ENCODE peak calls at places on chromosomes 16 and 17, in nine cellular contexts. One of them, this sample, is unnamed.

GRCh38 chr16:66324785-66325184 is 41.7 kb upstream of the CDH5 start:
- DNase-seq in Peyer's patch: no peak
- DNase-seq in breast epithelium: no peak
- DNase-seq in upper lobe of right lung: no peak
- DNase-seq in HFFc6: peak
- DNase-seq in transverse colon: no peak
- DNase-seq in astrocyte of the spinal cord: no peak
- DNase-seq in mesothelial cell of epicardium: no peak
- DNase-seq in psoas muscle: no peak
- DNase-seq in this sample: peak

GRCh38 chr17:69373069-69373468 is 41.4 kb upstream of the MAP2K6 start:
- DNase-seq in upper lobe of right lung: no peak
- DNase-seq in Peyer's patch: no peak
- DNase-seq in transverse colon: no peak
- DNase-seq in mesothelial cell of epicardium: no peak
- DNase-seq in breast epithelium: no peak
- DNase-seq in HFFc6: no peak
- DNase-seq in astrocyte of the spinal cord: no peak
- DNase-seq in psoas muscle: no peak
- DNase-seq in this sample: no peak

GRCh38 chr17:27471321-27472269 is 15.3 kb downstream of the KSR1 start:
- DNase-seq in astrocyte of the spinal cord: peak
- DNase-seq in Peyer's patch: peak
- DNase-seq in upper lobe of right lung: peak
- DNase-seq in HFFc6: no peak
- DNase-seq in psoas muscle: no peak
- DNase-seq in transverse colon: peak
- DNase-seq in breast epithelium: no peak
- DNase-seq in mesothelial cell of epicardium: no peak
- DNase-seq in this sample: no peak

GRCh38 chr16:57998484-57998883 is 2.0 kb downstream of the ZNF319 start:
- DNase-seq in upper lobe of right lung: peak
- DNase-seq in mesothelial cell of epicardium: no peak
- DNase-seq in breast epithelium: no peak
- DNase-seq in psoas muscle: no peak
- DNase-seq in transverse colon: peak
- DNase-seq in Peyer's patch: peak
- DNase-seq in astrocyte of the spinal cord: no peak
- DNase-seq in HFFc6: no peak
- DNase-seq in this sample: no peak

GRCh38 chr16:7363397-7364053 is 30.9 kb downstream of the RBFOX1 start:
- DNase-seq in upper lobe of right lung: no peak
- DNase-seq in psoas muscle: peak
- DNase-seq in breast epithelium: no peak
- DNase-seq in astrocyte of the spinal cord: no peak
- DNase-seq in HFFc6: no peak
- DNase-seq in Peyer's patch: no peak
- DNase-seq in transverse colon: no peak
- DNase-seq in mesothelial cell of epicardium: no peak
- DNase-seq in this sample: no peak

GRCh38 chr16:51408357-51408756 is 257.3 kb upstream of the SALL1 start:
- DNase-seq in mesothelial cell of epicardium: no peak
- DNase-seq in breast epithelium: no peak
- DNase-seq in psoas muscle: no peak
- DNase-seq in astrocyte of the spinal cord: peak
- DNase-seq in HFFc6: peak
- DNase-seq in upper lobe of right lung: no peak
- DNase-seq in transverse colon: no peak
- DNase-seq in Peyer's patch: no peak
- DNase-seq in this sample: no peak

GRCh38 chr17:8345951-8346665 is 6.5 kb downstream of the ODF4 start:
- DNase-seq in transverse colon: no peak
- DNase-seq in HFFc6: no peak
- DNase-seq in breast epithelium: no peak
- DNase-seq in mesothelial cell of epicardium: no peak
- DNase-seq in Peyer's patch: no peak
- DNase-seq in psoas muscle: no peak
- DNase-seq in upper lobe of right lung: no peak
- DNase-seq in astrocyte of the spinal cord: no peak
- DNase-seq in this sample: no peak

GRCh38 chr17:68600123-68600880 is 865 bp downstream of the FAM20A start:
- DNase-seq in HFFc6: no peak
- DNase-seq in breast epithelium: no peak
- DNase-seq in upper lobe of right lung: peak
- DNase-seq in Peyer's patch: no peak
- DNase-seq in astrocyte of the spinal cord: no peak
- DNase-seq in mesothelial cell of epicardium: peak
- DNase-seq in psoas muscle: peak
- DNase-seq in transverse colon: peak
- DNase-seq in this sample: peak

GRCh38 chr16:85998868-85999729 is 100.1 kb downstream of the IRF8 start:
- DNase-seq in upper lobe of right lung: no peak
- DNase-seq in mesothelial cell of epicardium: no peak
- DNase-seq in breast epithelium: no peak
- DNase-seq in psoas muscle: no peak
- DNase-seq in HFFc6: no peak
- DNase-seq in transverse colon: no peak
- DNase-seq in astrocyte of the spinal cord: no peak
- DNase-seq in Peyer's patch: no peak
- DNase-seq in this sample: no peak

GRCh38 chr17:58531661-58532554 is 17.5 kb upstream of the MTMR4 start:
- DNase-seq in astrocyte of the spinal cord: no peak
- DNase-seq in breast epithelium: no peak
- DNase-seq in psoas muscle: peak
- DNase-seq in upper lobe of right lung: peak
- DNase-seq in Peyer's patch: peak
- DNase-seq in mesothelial cell of epicardium: peak
- DNase-seq in HFFc6: no peak
- DNase-seq in transverse colon: peak
- DNase-seq in this sample: peak

GRCh38 chr17:348692-349425 is 3.7 kb downstream of the RPH3AL start:
- DNase-seq in HFFc6: no peak
- DNase-seq in astrocyte of the spinal cord: no peak
- DNase-seq in breast epithelium: peak
- DNase-seq in mesothelial cell of epicardium: no peak
- DNase-seq in upper lobe of right lung: peak
- DNase-seq in psoas muscle: peak
- DNase-seq in Peyer's patch: no peak
- DNase-seq in transverse colon: peak
- DNase-seq in this sample: no peak

GRCh38 chr16:66720766-66721165 is 24.2 kb upstream of the CMTM4 start:
- DNase-seq in breast epithelium: no peak
- DNase-seq in Peyer's patch: no peak
- DNase-seq in astrocyte of the spinal cord: no peak
- DNase-seq in upper lobe of right lung: no peak
- DNase-seq in psoas muscle: no peak
- DNase-seq in mesothelial cell of epicardium: no peak
- DNase-seq in HFFc6: peak
- DNase-seq in transverse colon: no peak
- DNase-seq in this sample: no peak

GRCh38 chr17:75124041-75124818 is 7.3 kb downstream of the NT5C start:
- DNase-seq in transverse colon: peak
- DNase-seq in mesothelial cell of epicardium: no peak
- DNase-seq in breast epithelium: no peak
- DNase-seq in psoas muscle: peak
- DNase-seq in astrocyte of the spinal cord: peak
- DNase-seq in Peyer's patch: no peak
- DNase-seq in HFFc6: peak
- DNase-seq in upper lobe of right lung: peak
- DNase-seq in this sample: no peak

GRCh38 chr17:64128787-64129514 is 993 bp downstream of the ERN1 start:
- DNase-seq in psoas muscle: peak
- DNase-seq in HFFc6: peak
- DNase-seq in transverse colon: peak
- DNase-seq in breast epithelium: peak
- DNase-seq in mesothelial cell of epicardium: no peak
- DNase-seq in astrocyte of the spinal cord: peak
- DNase-seq in upper lobe of right lung: no peak
- DNase-seq in Peyer's patch: no peak
- DNase-seq in this sample: no peak

GRCh38 chr17:82825540-82826124 is 14.2 kb downstream of the ZNF750 start:
- DNase-seq in transverse colon: no peak
- DNase-seq in HFFc6: no peak
- DNase-seq in breast epithelium: no peak
- DNase-seq in upper lobe of right lung: no peak
- DNase-seq in astrocyte of the spinal cord: no peak
- DNase-seq in Peyer's patch: no peak
- DNase-seq in psoas muscle: no peak
- DNase-seq in mesothelial cell of epicardium: no peak
- DNase-seq in this sample: no peak

GRCh38 chr16:26645629-26646028 is 421.1 kb upstream of the C16orf82 start:
- DNase-seq in HFFc6: no peak
- DNase-seq in mesothelial cell of epicardium: peak
- DNase-seq in upper lobe of right lung: no peak
- DNase-seq in astrocyte of the spinal cord: no peak
- DNase-seq in transverse colon: no peak
- DNase-seq in Peyer's patch: no peak
- DNase-seq in breast epithelium: no peak
- DNase-seq in psoas muscle: no peak
- DNase-seq in this sample: peak
- TF ChIP-seq CTCF in HFFc6: no peak
- TF ChIP-seq CTCF in mesothelial cell of epicardium: peak
- TF ChIP-seq CTCF in upper lobe of right lung: peak
- TF ChIP-seq CTCF in astrocyte of the spinal cord: peak
- TF ChIP-seq CTCF in transverse colon: no peak
- TF ChIP-seq CTCF in Peyer's patch: peak
- TF ChIP-seq CTCF in breast epithelium: no peak
- TF ChIP-seq CTCF in psoas muscle: no peak
- TF ChIP-seq CTCF in this sample: peak

DNA sequence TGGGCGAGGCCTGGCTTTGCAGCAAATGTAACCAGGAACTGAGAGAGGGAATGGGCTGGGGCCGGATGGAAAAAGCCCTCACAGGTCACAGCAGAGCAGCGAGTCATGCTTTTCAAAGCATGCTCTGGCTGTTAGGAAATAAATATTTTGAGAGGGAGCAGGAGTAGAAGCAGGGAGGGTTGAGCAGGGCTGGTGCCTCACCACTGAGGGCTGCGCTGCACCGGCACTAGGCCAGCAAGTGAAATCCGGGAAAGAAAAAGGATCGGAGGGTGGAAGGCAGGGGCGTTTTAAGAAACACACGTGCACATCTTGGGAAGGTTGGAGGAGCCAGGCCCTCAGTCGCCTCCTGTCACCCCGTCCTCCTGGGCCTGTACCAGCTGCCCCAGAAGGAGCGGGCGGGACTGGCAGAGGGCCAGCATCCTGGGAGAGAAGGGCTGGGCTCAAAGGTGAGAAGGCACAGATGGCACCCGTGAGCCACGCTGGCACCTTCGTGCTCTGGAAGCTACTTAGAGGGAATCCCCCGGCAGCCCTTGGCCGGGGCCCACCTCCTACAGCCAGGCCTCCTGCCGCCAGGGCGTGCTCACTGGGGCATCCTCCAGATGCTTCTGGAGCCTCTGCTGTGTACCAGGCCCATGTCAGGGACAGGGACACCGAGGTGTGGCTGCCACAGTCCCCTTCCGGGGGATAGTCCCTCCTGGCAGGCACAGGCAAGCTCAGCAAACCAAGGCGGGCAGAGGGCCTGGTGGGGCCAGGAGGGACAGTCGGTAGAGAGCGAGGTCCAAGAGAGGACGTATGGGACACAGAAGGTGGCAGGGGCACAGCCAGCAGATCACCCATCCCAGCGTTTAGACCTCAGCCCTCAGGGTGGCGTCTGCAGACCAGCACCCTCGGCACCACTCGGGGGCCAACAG is 71.4 kb upstream of the PLCG2 start:
- DNase-seq in breast epithelium: no peak
- DNase-seq in transverse colon: peak
- DNase-seq in Peyer's patch: no peak
- DNase-seq in psoas muscle: no peak
- DNase-seq in mesothelial cell of epicardium: no peak
- DNase-seq in upper lobe of right lung: peak
- DNase-seq in astrocyte of the spinal cord: peak
- DNase-seq in HFFc6: no peak
- DNase-seq in this sample: no peak
- TF ChIP-seq CTCF in breast epithelium: no peak
- TF ChIP-seq CTCF in transverse colon: no peak
- TF ChIP-seq CTCF in Peyer's patch: no peak
- TF ChIP-seq CTCF in psoas muscle: no peak
- TF ChIP-seq CTCF in mesothelial cell of epicardium: no peak
- TF ChIP-seq CTCF in upper lobe of right lung: no peak
- TF ChIP-seq CTCF in astrocyte of the spinal cord: no peak
- TF ChIP-seq CTCF in HFFc6: no peak
- TF ChIP-seq CTCF in this sample: no peak

DNA sequence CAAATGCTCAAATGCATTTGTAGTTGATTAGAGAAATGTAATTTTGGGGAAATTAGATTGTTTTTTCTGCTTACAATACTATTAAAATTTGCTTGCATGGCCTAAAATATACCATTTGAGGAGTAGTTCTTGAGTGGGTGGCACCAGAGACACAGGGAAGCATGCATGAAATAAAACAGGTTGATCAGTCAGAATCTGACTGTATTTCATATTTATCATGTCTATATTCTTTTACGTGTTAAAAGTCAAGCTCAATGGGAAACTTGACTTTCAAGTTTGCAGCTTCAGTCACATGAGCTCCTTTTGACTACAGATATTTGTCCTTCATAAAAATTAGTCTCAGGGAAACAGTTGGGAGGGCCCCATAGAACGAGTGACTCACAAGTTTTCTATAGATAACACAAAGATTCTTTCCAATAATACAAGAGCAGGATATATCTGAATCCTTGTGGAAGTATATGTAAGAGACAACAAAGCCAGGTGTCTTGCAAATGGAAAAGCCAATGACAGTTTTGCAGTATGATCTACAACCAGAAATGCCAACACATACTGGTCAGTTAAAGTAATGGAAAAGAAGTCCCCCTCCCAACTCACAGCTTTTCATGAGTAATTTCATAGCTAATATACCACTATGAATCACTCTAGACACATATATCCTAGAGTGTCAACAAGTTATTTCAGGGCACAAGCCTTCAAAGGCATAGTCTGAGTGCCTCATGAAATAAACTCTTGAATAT is 42.2 kb upstream of the CORO6 start:
- DNase-seq in mesothelial cell of epicardium: no peak
- DNase-seq in breast epithelium: no peak
- DNase-seq in astrocyte of the spinal cord: peak
- DNase-seq in transverse colon: no peak
- DNase-seq in HFFc6: peak
- DNase-seq in upper lobe of right lung: no peak
- DNase-seq in Peyer's patch: no peak
- DNase-seq in psoas muscle: no peak
- DNase-seq in this sample: no peak
- TF ChIP-seq CTCF in mesothelial cell of epicardium: no peak
- TF ChIP-seq CTCF in breast epithelium: no peak
- TF ChIP-seq CTCF in astrocyte of the spinal cord: no peak
- TF ChIP-seq CTCF in transverse colon: no peak
- TF ChIP-seq CTCF in HFFc6: no peak
- TF ChIP-seq CTCF in upper lobe of right lung: no peak
- TF ChIP-seq CTCF in Peyer's patch: no peak
- TF ChIP-seq CTCF in psoas muscle: no peak
- TF ChIP-seq CTCF in this sample: no peak

DNA sequence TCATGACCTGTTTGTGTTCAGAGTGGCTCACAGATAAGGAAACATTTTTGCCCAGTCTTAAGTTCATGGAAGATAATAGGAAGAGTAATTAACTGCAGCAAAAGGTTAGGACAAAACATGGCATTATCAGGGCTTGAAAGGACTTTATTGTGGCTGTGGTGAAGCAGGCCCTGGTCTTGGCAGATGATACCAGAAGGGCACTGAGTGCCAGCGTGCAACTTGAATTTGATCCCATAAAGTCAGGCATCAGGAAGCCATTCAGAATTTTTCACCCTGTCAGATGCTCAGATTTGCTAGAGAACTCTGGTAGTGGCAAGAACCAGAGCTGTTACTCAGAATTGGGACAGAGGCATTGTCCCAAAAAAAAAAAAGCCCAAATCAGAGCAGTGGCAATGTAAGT is 11.2 kb upstream of the COG7 start:
- DNase-seq in Peyer's patch: no peak
- DNase-seq in transverse colon: no peak
- DNase-seq in HFFc6: no peak
- DNase-seq in upper lobe of right lung: no peak
- DNase-seq in astrocyte of the spinal cord: no peak
- DNase-seq in breast epithelium: no peak
- DNase-seq in mesothelial cell of epicardium: no peak
- DNase-seq in psoas muscle: no peak
- DNase-seq in this sample: no peak
- TF ChIP-seq CTCF in Peyer's patch: no peak
- TF ChIP-seq CTCF in transverse colon: no peak
- TF ChIP-seq CTCF in HFFc6: no peak
- TF ChIP-seq CTCF in upper lobe of right lung: no peak
- TF ChIP-seq CTCF in astrocyte of the spinal cord: no peak
- TF ChIP-seq CTCF in breast epithelium: no peak
- TF ChIP-seq CTCF in mesothelial cell of epicardium: no peak
- TF ChIP-seq CTCF in psoas muscle: no peak
- TF ChIP-seq CTCF in this sample: no peak

This sample was measured in neural crest cell.